ENCODE peak calls at places on chromosomes 6 and 20, in ten cellular contexts. Z is right lobe of liver; Q is pancreas; Y is neural progenitor cell; W is K562; N is CD4-positive, CD25-positive, alpha-beta regulatory T cell; X is H9; H is A549; J is heart right ventricle; S is uterus. T is an unnamed sample.

GRCh38 chr20:41480054-41480770 is 113.6 kb upstream of the EMILIN3 start:
- DNase-seq in Z (no peak), Y (no peak), X (no peak), J (no peak), S (no peak), H (no peak), W (no peak), Q (no peak), N (no peak), T (peak; percentile 8)

GRCh38 chr6:157908369-157909281 is 73.0 kb upstream of the SYNJ2 start:
- DNase-seq in H (no peak), S (no peak), N (no peak), X (no peak), Z (no peak), W (no peak), Y (peak; percentile 34), Q (no peak), J (no peak), T (no peak)

GRCh38 chr6:148144917-148145521 is 197.6 kb upstream of the SASH1 start:
- DNase-seq in Y (peak; percentile 84), J (peak; percentile 68), N (peak; percentile 3), Z (peak; percentile 63), S (peak; percentile 54), W (peak; percentile 73), H (peak; percentile 12), X (peak; percentile 66), Q (peak; percentile 68), T (peak; percentile 7)

GRCh38 chr20:23119456-23120216 is 33.5 kb upstream of the CD93 start:
- DNase-seq in N (no peak), Q (no peak), W (no peak), Y (no peak), Z (no peak), X (no peak), J (no peak), S (no peak), H (no peak), T (no peak)

GRCh38 chr6:110039996-110040383 is 61.9 kb downstream of the GPR6 start:
- DNase-seq in H (no peak), Y (peak; percentile 36), N (no peak), X (peak; percentile 68), J (no peak), W (no peak), Q (no peak), Z (no peak), S (no peak), T (peak; percentile 40)

GRCh38 chr6:82978362-82978945 is 87.2 kb downstream of the UBE3D start:
- DNase-seq in S (no peak), Y (no peak), N (no peak), Z (no peak), X (no peak), Q (no peak), J (no peak), H (no peak), W (no peak), T (no peak)

GRCh38 chr6:148192310-148192709 is 150.3 kb upstream of the SASH1 start:
- DNase-seq in S (peak; percentile 31), Q (no peak), Z (no peak), H (no peak), Y (no peak), X (no peak), W (no peak), J (no peak), N (no peak), T (no peak)

GRCh38 chr6:167136376-167136775 is 13.5 kb downstream of the CCR6 start:
- DNase-seq in Q (no peak), N (no peak), H (no peak), S (no peak), W (no peak), Z (no peak), X (no peak), Y (no peak), J (no peak), T (no peak)

DNA sequence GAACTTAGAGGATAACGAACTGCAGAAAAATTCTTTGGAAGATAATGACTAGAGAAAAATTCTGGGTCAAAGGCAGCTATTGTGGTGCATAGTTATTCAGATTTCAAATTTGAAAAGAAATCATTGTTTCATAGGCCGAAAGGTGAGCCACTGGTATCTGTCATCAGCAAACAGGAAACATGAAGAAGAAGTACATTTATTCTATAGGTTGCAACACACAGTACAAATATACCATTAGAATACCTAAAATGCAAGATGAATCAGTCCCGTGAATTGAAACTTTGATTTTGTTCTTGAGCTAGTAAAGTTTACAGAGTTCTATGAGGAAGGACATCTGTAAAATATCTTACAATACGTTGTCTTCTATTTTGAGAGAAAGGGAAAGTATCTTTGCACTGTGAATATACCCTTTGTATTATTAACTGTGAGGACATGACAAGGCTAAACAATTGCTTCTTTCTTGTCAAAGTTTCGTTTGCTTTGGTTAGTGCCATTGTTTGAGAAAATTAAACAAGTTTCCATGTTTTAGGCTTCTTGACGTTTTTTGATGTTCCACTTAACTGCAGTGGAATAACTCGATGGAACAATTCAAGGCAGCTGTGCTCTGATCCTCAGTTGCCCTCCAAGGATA is 84.7 kb downstream of the HDGFL1 start:
- DNase-seq in J (no peak), Q (no peak), Y (no peak), S (no peak), W (no peak), N (no peak), X (no peak), Z (no peak), H (no peak), T (no peak)
- H3K9me3 ChIP-seq in J (no peaks in the 10 kb centered on the region), Q (no peaks in the 10 kb centered on the region), Y (no peaks in the 10 kb centered on the region), S (no peaks in the 10 kb centered on the region), W (no peaks in the 10 kb centered on the region), N (no peaks in the 10 kb centered on the region), X (no peaks in the 10 kb centered on the region), Z (no peaks in the 10 kb centered on the region), H (no peaks in the 10 kb centered on the region), T (no peaks in the 10 kb centered on the region)

DNA sequence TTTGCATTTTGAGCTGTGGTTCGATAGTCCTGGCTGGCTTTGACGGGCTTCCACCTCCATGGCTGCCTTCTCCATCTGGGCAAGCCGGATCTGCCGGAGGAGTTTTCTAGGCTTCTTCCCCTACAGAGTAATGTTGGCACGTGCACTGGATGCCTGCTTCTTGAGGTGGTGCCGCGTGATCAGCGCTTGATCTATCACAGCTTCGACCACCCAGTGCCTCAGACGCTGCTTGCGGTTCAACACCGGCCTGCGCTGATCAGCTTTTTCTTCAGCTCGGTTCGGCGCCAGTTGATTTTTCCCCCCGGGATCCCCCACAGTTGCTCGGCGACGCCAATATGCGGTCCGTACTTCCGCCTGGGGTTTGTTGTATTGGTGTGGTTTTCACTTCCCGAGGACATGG is 23.5 kb downstream of the FBXO5 start:
- DNase-seq in Q (no peak), Y (no peak), S (no peak), Z (no peak), H (no peak), J (no peak), X (no peak), W (no peak), N (no peak), T (no peak)
- H3K9me3 ChIP-seq in Q (no peaks in the 10 kb centered on the region), Y (no peaks in the 10 kb centered on the region), S (no peaks in the 10 kb centered on the region), Z (no peaks in the 10 kb centered on the region), H (no peaks in the 10 kb centered on the region), J (no peaks in the 10 kb centered on the region), X (no peaks in the 10 kb centered on the region), W (no peaks in the 10 kb centered on the region), N (no peaks in the 10 kb centered on the region), T (no peaks in the 10 kb centered on the region)

GRCh38 chr20:56259948-56260347 is 11.4 kb downstream of the MC3R start:
- DNase-seq in Q (no peak), S (no peak), N (no peak), Y (no peak), Z (no peak), W (no peak), H (no peak), X (no peak), J (no peak), T (no peak)
- H3K9me3 ChIP-seq in Q (no peaks in the 10 kb centered on the region), S (no peaks in the 10 kb centered on the region), N (no peaks in the 10 kb centered on the region), Y (no peaks in the 10 kb centered on the region), Z (no peaks in the 10 kb centered on the region), W (no peaks in the 10 kb centered on the region), H (no peaks in the 10 kb centered on the region), X (peaks cover 93% of the 10 kb centered on the region), J (no peaks in the 10 kb centered on the region), T (no peaks in the 10 kb centered on the region)

GRCh38 chr6:22129751-22130150 is 167.1 kb downstream of the PRL start:
- DNase-seq in S (no peak), J (no peak), H (no peak), X (no peak), Z (no peak), N (no peak), W (no peak), Q (no peak), Y (no peak), T (no peak)
- H3K9me3 ChIP-seq in S (no peaks in the 10 kb centered on the region), J (peaks cover 20% of the 10 kb centered on the region), H (peaks cover 13% of the 10 kb centered on the region), X (no peaks in the 10 kb centered on the region), Z (no peaks in the 10 kb centered on the region), N (peaks cover 2% of the 10 kb centered on the region), W (no peaks in the 10 kb centered on the region), Q (no peaks in the 10 kb centered on the region), Y (peaks cover 4% of the 10 kb centered on the region), T (no peaks in the 10 kb centered on the region)

GRCh38 chr6:168416531-168416930 is 24.5 kb upstream of the SMOC2 start:
- DNase-seq in X (no peak), S (no peak), H (no peak), Q (no peak), J (no peak), Z (no peak), W (no peak), Y (no peak), N (no peak), T (no peak)

GRCh38 chr6:168417158-168417557 is 23.8 kb upstream of the SMOC2 start:
- DNase-seq in W (no peak), X (no peak), Y (peak; percentile 22), J (no peak), N (no peak), Z (no peak), S (no peak), H (no peak), Q (no peak), T (no peak)

GRCh38 chr6:168415149-168415992 is 25.6 kb upstream of the SMOC2 start:
- DNase-seq in W (no peak), X (no peak), J (peak; percentile 48), Z (no peak), N (no peak), H (no peak), S (no peak), Q (no peak), Y (no peak), T (no peak)

GRCh38 chr6:168414696-168415095 is 26.3 kb upstream of the SMOC2 start:
- DNase-seq in W (no peak), N (no peak), X (no peak), Z (no peak), J (no peak), Q (no peak), H (no peak), Y (no peak), S (no peak), T (no peak)

DNA sequence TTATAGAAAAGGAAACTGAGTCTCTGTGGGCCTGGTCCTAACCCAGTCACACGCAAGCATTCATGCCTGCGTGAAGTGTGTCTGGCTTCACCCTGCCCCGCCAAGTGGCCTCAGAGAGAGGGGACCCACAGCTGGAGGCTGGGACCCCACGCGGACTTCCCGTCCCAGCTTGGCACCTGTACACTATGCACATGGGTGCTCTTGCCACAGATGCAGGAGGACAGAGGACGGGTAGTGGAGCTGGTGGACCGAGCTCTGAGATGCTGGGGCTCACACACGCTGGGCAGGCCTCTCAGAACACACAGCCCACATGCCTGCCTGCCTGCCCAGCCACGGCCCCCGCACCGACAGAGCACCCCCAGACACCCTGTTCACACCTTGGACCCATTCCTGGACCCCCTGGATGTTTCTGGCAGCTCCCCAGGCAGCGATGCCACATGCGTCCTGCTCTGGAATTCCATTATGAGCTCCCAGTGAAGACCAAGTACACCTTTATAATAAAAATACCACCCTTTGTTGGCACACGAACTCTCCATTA is 24.9 kb upstream of the SMOC2 start:
- DNase-seq in N (no peak), Y (no peak), H (no peak), Q (no peak), S (no peak), X (no peak), Z (no peak), J (no peak), W (no peak), T (no peak)
- H3K9me3 ChIP-seq in N (no peaks in the 10 kb centered on the region), Y (no peaks in the 10 kb centered on the region), H (no peaks in the 10 kb centered on the region), Q (no peaks in the 10 kb centered on the region), S (no peaks in the 10 kb centered on the region), X (no peaks in the 10 kb centered on the region), Z (no peaks in the 10 kb centered on the region), J (no peaks in the 10 kb centered on the region), W (no peaks in the 10 kb centered on the region), T (no peaks in the 10 kb centered on the region)